ENCODE peak calls at places on chromosomes 12 and 14, in four cellular contexts. K is CD8-positive, alpha-beta memory T cell; V is trophoblast cell; D is MM.1S. A is an unnamed sample.

GRCh38 chr12:131990066-131990979 is 40.6 kb downstream of the EP400 start:
- DNase-seq in K (no peak), V (no peak), D (no peak), A (no peak)

GRCh38 chr12:130166306-130166705 is 4.0 kb downstream of the FZD10 start:
- DNase-seq in K (no peak), V (no peak), D (no peak), A (no peak)

GRCh38 chr14:39339003-39339402 is 93.2 kb downstream of the FBXO33 start:
- DNase-seq in V (no peak), K (no peak), D (no peak), A (no peak)

GRCh38 chr14:22112004-22112403 is 438.4 kb upstream of the OR4E1 start:
- DNase-seq in D (no peak), V (peak; percentile 25), K (no peak), A (no peak)

GRCh38 chr12:47834199-47835016 is 14.7 kb upstream of the HDAC7 start:
- DNase-seq in V (no peak), D (no peak), K (no peak), A (peak; percentile 86)

GRCh38 chr14:63178912-63179311 is 25.3 kb upstream of the RHOJ start:
- DNase-seq in K (no peak), V (peak; percentile 41), D (no peak), A (no peak)

GRCh38 chr12:29844667-29845066 is 60.9 kb upstream of the TMTC1 start:
- DNase-seq in V (no peak), D (no peak), K (no peak), A (no peak)

GRCh38 chr14:39107624-39108023 is 4.6 kb upstream of the SEC23A start:
- DNase-seq in K (peak; percentile 19), D (peak; percentile 20), V (peak; percentile 60), A (no peak)

GRCh38 chr14:92513966-92514843 is 624 bp downstream of the RIN3 start:
- DNase-seq in K (peak; percentile 54), V (peak; percentile 46), D (no peak), A (no peak)

GRCh38 chr14:38135096-38135495 is 72.6 kb upstream of the SSTR1 start:
- DNase-seq in V (no peak), K (no peak), D (no peak), A (no peak)

GRCh38 chr12:47801904-47802246 is 17.8 kb downstream of the HDAC7 start:
- DNase-seq in K (no peak), D (no peak), V (no peak), A (no peak)

GRCh38 chr12:94459773-94460593 is at the start of gene CEP83:
- DNase-seq in K (peak; percentile 94), D (peak; percentile 97), V (peak; percentile 91), A (peak; percentile 98)

GRCh38 chr14:99522457-99522891 is 41.3 kb downstream of the CCNK start:
- DNase-seq in D (no peak), K (no peak), V (no peak), A (no peak)

GRCh38 chr14:74988131-74988530 is 14.6 kb upstream of the EIF2B2 start:
- DNase-seq in D (no peak), V (peak; percentile 89), K (no peak), A (no peak)

GRCh38 chr14:65320661-65321308 is 91.7 kb upstream of the FUT8 start:
- DNase-seq in D (no peak), K (no peak), V (no peak), A (no peak)

GRCh38 chr12:39103552-39104165 is 198.3 kb upstream of the CPNE8 start:
- DNase-seq in D (peak; percentile 59), K (peak; percentile 9), V (peak; percentile 88), A (peak; percentile 35)

GRCh38 chr14:70567791-70568190 is 32.7 kb downstream of the MED6 start:
- DNase-seq in K (no peak), V (peak; percentile 55), D (peak; percentile 10), A (no peak)

GRCh38 chr12:120117961-120118709 is 1.6 kb upstream of the RAB35 start:
- DNase-seq in V (peak; percentile 27), D (no peak), K (no peak), A (no peak)

GRCh38 chr12:10130042-10130441 is at the start of gene CLEC7A:
- DNase-seq in V (peak; percentile 90), K (no peak), D (peak; percentile 98), A (no peak)

GRCh38 chr12:44812062-44812461 is 64.1 kb downstream of the NELL2 start:
- DNase-seq in V (peak; percentile 2), D (peak; percentile 53), K (peak; percentile 67), A (no peak)

GRCh38 chr12:123150804-123151678 is at the start of gene PITPNM2:
- DNase-seq in K (peak; percentile 65), D (peak; percentile 52), V (peak; percentile 79), A (peak; percentile 63)

GRCh38 chr12:117141097-117141898 is 42.1 kb upstream of the TESC start:
- DNase-seq in V (no peak), D (no peak), K (no peak), A (no peak)

GRCh38 chr12:130649101-130649571 is 67.0 kb downstream of the RIMBP2 start:
- DNase-seq in D (no peak), K (no peak), V (no peak), A (no peak)

GRCh38 chr12:55780695-55781094 is 36.8 kb downstream of the SARNP start:
- DNase-seq in V (peak; percentile 65), D (no peak), K (no peak), A (no peak)

GRCh38 chr12:90086281-90086680 is 377.6 kb upstream of the ATP2B1 start:
- DNase-seq in K (no peak), D (no peak), V (peak; percentile 84), A (no peak)

GRCh38 chr12:15350643-15351042 is 28.3 kb downstream of the PTPRO start:
- DNase-seq in D (no peak), K (no peak), V (no peak), A (no peak)

GRCh38 chr14:76486251-76486743 is 110.4 kb downstream of the ESRRB start:
- DNase-seq in D (no peak), K (no peak), V (no peak), A (no peak)

GRCh38 chr12:63978519-63978918 is 134.0 kb downstream of the SRGAP1 start:
- DNase-seq in K (no peak), V (peak; percentile 78), D (no peak), A (no peak)

GRCh38 chr12:40378721-40379120 is 153.9 kb downstream of the LRRK2 start:
- DNase-seq in V (no peak), K (no peak), D (no peak), A (no peak)

GRCh38 chr14:68787235-68787727 is 5.6 kb downstream of the ZFP36L1 start:
- DNase-seq in D (no peak), V (peak; percentile 76), K (peak; percentile 59), A (peak; percentile 46)

GRCh38 chr12:57593187-57593586 is 2.2 kb downstream of the PIP4K2C start:
- DNase-seq in K (no peak), D (no peak), V (no peak), A (no peak)

GRCh38 chr14:95248422-95248821 is 71.3 kb downstream of the CLMN start:
- DNase-seq in D (no peak), K (no peak), V (peak; percentile 20), A (no peak)

GRCh38 chr12:26489908-26490307 is 294.5 kb downstream of the SSPN start:
- DNase-seq in K (no peak), D (no peak), V (no peak), A (no peak)
- H3K27ac ChIP-seq in K (no peak overlapping the region), D (no peak overlapping the region), V (no peak overlapping the region), A (no peak overlapping the region)

GRCh38 chr12:862303-862911 is 87.1 kb downstream of the RAD52 start:
- DNase-seq in D (no peak), V (no peak), K (no peak), A (no peak)

GRCh38 chr12:863285-863684 is 86.2 kb downstream of the RAD52 start:
- DNase-seq in D (no peak), K (no peak), V (no peak), A (no peak)

GRCh38 chr12:851913-852312 is 97.6 kb downstream of the RAD52 start:
- DNase-seq in D (no peak), K (no peak), V (peak; percentile 60), A (no peak)

GRCh38 chr12:852864-853263 is 96.6 kb downstream of the RAD52 start:
- DNase-seq in D (no peak), V (no peak), K (no peak), A (no peak)

DNA sequence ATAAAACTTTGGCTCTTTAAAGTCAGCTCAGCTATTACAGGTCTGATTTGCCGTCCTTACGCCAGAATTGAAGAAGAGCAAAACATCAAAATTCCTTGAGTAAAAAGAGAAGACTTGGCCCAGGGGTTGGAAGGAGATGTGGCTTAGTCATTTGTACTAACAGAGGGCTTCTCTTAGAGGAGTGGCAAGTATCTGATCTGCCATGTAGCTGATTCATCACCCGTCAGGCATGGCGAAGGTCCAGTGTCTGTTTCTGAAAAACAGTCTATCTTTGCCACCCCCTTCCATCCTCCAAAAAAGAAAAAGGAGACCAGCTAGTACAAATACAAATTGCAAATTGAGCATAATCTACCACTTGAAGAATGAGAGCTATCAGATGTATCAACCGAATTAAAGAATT is 91.9 kb downstream of the RAD52 start:
- DNase-seq in V (peak; percentile 4), D (no peak), K (no peak), A (no peak)
- H3K27ac ChIP-seq in V (no peak overlapping the region), D (no peak overlapping the region), K (no peak overlapping the region), A (no peak overlapping the region)

DNA sequence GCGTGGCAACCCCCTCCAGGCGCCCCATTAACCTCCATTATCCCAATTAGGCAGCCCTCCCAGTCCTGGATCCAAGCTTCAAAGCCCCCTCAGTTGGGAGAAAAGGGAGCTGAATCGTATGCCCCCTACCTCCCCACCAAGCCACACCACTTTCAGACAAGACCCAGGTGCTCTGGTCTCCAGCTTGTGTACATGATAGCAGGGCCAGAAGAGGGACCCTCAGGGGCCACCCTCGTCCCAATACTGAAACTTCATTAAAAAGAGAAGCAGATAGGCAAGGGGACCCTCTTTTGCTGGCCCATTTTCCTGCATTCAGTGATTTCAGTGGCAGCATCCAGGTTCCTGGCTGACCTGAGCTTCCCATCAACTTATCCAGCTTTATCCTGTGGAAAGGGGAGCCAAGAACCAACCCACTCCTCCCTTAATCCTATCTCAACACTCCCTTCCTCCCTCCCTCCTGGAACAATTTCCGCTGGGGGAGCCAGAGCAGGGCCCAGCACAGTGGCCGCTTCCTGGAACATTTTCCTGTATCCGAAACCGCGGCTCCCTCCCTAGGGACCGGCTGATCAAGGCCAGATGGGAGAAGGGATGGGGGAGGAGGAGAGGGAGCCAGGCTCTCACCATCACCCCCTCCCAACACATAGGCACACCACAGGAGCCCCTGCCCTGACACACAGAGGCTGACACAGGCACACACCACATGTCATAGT is 9.5 kb upstream of the SP7 start:
- DNase-seq in K (no peak), D (no peak), V (no peak), A (no peak)
- H3K27ac ChIP-seq in K (no peak overlapping the region), D (no peak overlapping the region), V (no peak overlapping the region), A (peak overlapping the region; percentile 11)

GRCh38 chr14:34710744-34711143 is 3.6 kb downstream of the CFL2 start:
- DNase-seq in V (no peak), D (no peak), K (no peak), A (no peak)
- H3K27ac ChIP-seq in V (no peak overlapping the region), D (peak overlapping the region; percentile 49), K (no peak overlapping the region), A (peak overlapping the region; percentile 98)

GRCh38 chr14:60085693-60086092 is 6.0 kb upstream of the PCNX4 start:
- DNase-seq in D (no peak), V (no peak), K (no peak), A (no peak)
- H3K27ac ChIP-seq in D (no peak overlapping the region), V (no peak overlapping the region), K (no peak overlapping the region), A (no peak overlapping the region)

DNA sequence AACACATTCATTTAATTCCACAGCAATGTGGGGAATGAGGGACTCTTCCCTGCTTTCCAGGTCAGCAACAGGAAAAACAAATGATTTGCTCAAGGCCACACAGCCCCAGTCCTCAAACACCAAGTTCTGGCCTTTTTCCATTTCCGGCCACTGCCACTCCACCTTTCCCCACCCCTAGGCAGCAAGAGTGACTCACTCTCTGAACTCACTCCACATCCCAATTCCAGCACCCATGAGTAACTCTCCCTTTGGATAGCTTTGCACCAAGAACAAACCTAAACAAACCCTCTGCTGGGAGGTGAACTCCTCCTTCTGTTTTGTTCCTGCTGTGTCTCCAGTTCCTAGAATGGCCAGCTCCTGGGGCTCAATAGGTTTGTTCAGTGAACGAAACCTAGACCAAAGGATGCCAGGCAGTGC is 30.4 kb upstream of the PLEKHG6 start:
- DNase-seq in K (no peak), V (peak; percentile 94), D (no peak), A (peak; percentile 77)
- H3K27ac ChIP-seq in K (no peak overlapping the region), V (peak overlapping the region; percentile 83), D (no peak overlapping the region), A (peak overlapping the region; percentile 84)

A was measured in adrenal gland.